ENCODE peak calls at places on chromosomes 12 and 14, in nine cellular contexts. P is Caco-2, I is lower leg skin, M is HFFc6, Y is A549, X is cardiac fibroblast, V is mammary epithelial cell, C is ovary, K is HCT116. Z is an unnamed sample.

GRCh38 chr12:112408621-112409020 is 784 bp downstream of the RPL6 start:
- DNase-seq in C (no peak), I (no peak), K (no peak), X (peak), P (no peak), Y (no peak), M (no peak), V (peak), Z (no peak)

GRCh38 chr12:120229071-120229582 is 28.2 kb upstream of the RPLP0 start:
- DNase-seq in V (peak), C (peak), M (no peak), K (no peak), I (no peak), Y (no peak), P (peak), X (no peak), Z (no peak)

GRCh38 chr12:82019533-82019932 is 260.4 kb upstream of the PPFIA2 start:
- DNase-seq in Y (no peak), K (no peak), I (no peak), C (no peak), P (no peak), M (no peak), X (peak), V (no peak), Z (no peak)

GRCh38 chr12:42360747-42361403 is 34.9 kb downstream of the PPHLN1 start:
- DNase-seq in Y (no peak), P (no peak), M (no peak), K (no peak), V (no peak), X (peak), I (no peak), C (no peak), Z (no peak)

GRCh38 chr14:90444077-90444696 is 47.4 kb downstream of the CALM1 start:
- DNase-seq in P (peak), C (no peak), I (peak), Y (no peak), K (no peak), X (peak), M (no peak), V (peak), Z (peak)

GRCh38 chr12:30529489-30530269 is 166.0 kb downstream of the IPO8 start:
- DNase-seq in V (no peak), P (no peak), C (no peak), Y (no peak), K (no peak), X (no peak), M (peak), I (no peak), Z (no peak)

GRCh38 chr12:124779161-124780141 is 84.2 kb downstream of the SCARB1 start:
- DNase-seq in P (no peak), K (no peak), V (no peak), C (no peak), Y (no peak), X (no peak), M (no peak), I (no peak), Z (no peak)

GRCh38 chr12:806116-806805 is 53.9 kb downstream of the WNK1 start:
- DNase-seq in I (no peak), V (no peak), Y (peak), P (no peak), X (no peak), M (no peak), K (no peak), C (no peak), Z (no peak)

GRCh38 chr14:67710209-67710608 is 8.5 kb downstream of the RDH12 start:
- DNase-seq in P (peak), C (no peak), M (no peak), Y (no peak), I (no peak), V (no peak), X (peak), K (peak), Z (no peak)

GRCh38 chr12:132162508-132163031 is 18.3 kb downstream of the NOC4L start:
- DNase-seq in M (peak), P (no peak), Y (no peak), X (peak), I (no peak), V (peak), K (no peak), C (no peak), Z (peak)

GRCh38 chr12:105257321-105257728 is 21.4 kb upstream of the APPL2 start:
- DNase-seq in I (no peak), C (no peak), V (peak), M (peak), Y (no peak), K (no peak), X (peak), P (no peak), Z (peak)

GRCh38 chr14:79204591-79204990 is 1006.7 kb downstream of the DIO2 start:
- DNase-seq in X (no peak), P (no peak), K (no peak), C (no peak), Y (no peak), V (no peak), I (no peak), M (no peak), Z (no peak)

GRCh38 chr12:19236656-19237055 is 107.1 kb downstream of the PLEKHA5 start:
- DNase-seq in K (no peak), M (no peak), Y (no peak), X (peak), P (no peak), C (no peak), V (peak), I (no peak), Z (no peak)

GRCh38 chr12:47991592-47991991 is 12.7 kb downstream of the COL2A1 start:
- DNase-seq in V (no peak), Y (no peak), P (no peak), C (peak), M (no peak), I (no peak), K (no peak), X (no peak), Z (no peak)

GRCh38 chr14:60151715-60152114 is 13.5 kb downstream of the DHRS7 start:
- DNase-seq in C (peak), M (peak), V (peak), K (no peak), I (peak), P (no peak), X (peak), Y (peak), Z (peak)

GRCh38 chr14:75859746-75860145 is 122.0 kb downstream of the TGFB3 start:
- DNase-seq in Y (no peak), X (no peak), K (no peak), P (no peak), C (no peak), I (no peak), V (no peak), M (no peak), Z (no peak)

GRCh38 chr12:15602051-15602672 is 187.0 kb downstream of the EPS8 start:
- DNase-seq in Y (no peak), M (peak), X (peak), P (no peak), K (no peak), V (no peak), I (no peak), C (no peak), Z (peak)

GRCh38 chr12:97541366-97541765 is 78.8 kb downstream of the RMST start:
- DNase-seq in Y (no peak), M (no peak), X (no peak), C (no peak), P (no peak), K (no peak), I (no peak), V (no peak), Z (no peak)

GRCh38 chr14:53542692-53543091 is 389.6 kb upstream of the DDHD1 start:
- DNase-seq in P (no peak), K (no peak), Y (no peak), M (peak), V (peak), X (peak), C (peak), I (no peak), Z (no peak)

GRCh38 chr12:63151061-63151897 is at the start of gene AVPR1A:
- DNase-seq in V (no peak), Y (peak), X (no peak), C (no peak), M (no peak), I (peak), K (no peak), P (no peak), Z (no peak)

GRCh38 chr14:58817846-58818245 is 180.1 kb downstream of the DACT1 start:
- DNase-seq in Y (no peak), M (no peak), V (peak), K (no peak), C (no peak), P (no peak), I (no peak), X (peak), Z (no peak)

GRCh38 chr14:105884808-105885281 is 358.5 kb downstream of the TMEM121 start:
- DNase-seq in I (no peak), P (no peak), X (no peak), K (no peak), V (no peak), M (no peak), C (peak), Y (no peak), Z (no peak)

GRCh38 chr14:56004807-56005579 is 113.2 kb upstream of the PELI2 start:
- DNase-seq in C (peak), Y (peak), K (no peak), M (peak), V (no peak), P (peak), X (peak), I (no peak), Z (peak)

GRCh38 chr12:117968826-117969659 is at the start of gene KSR2:
- DNase-seq in X (peak), I (no peak), Y (peak), M (no peak), C (no peak), P (peak), K (peak), V (peak), Z (no peak)

GRCh38 chr12:109387425-109388166 is 39.9 kb downstream of the MYO1H start:
- DNase-seq in C (no peak), P (peak), V (peak), M (peak), Y (peak), I (peak), X (peak), K (peak), Z (no peak)

GRCh38 chr12:123269395-123269892 is 2.2 kb downstream of the CDK2AP1 start:
- DNase-seq in M (peak), K (no peak), C (peak), I (no peak), X (peak), Y (no peak), P (no peak), V (peak), Z (no peak)

GRCh38 chr14:68688872-68689371 is 103.9 kb downstream of the ZFP36L1 start:
- DNase-seq in I (no peak), V (no peak), C (peak), M (peak), P (peak), X (peak), Y (no peak), K (no peak), Z (no peak)

GRCh38 chr14:44945264-44945663 is 16.5 kb downstream of the KLHL28 start:
- DNase-seq in I (no peak), K (no peak), C (no peak), M (peak), X (peak), V (no peak), P (no peak), Y (no peak), Z (no peak)

GRCh38 chr14:53953828-53954550 is 2.6 kb downstream of the BMP4 start:
- DNase-seq in I (peak), X (peak), P (peak), K (no peak), M (peak), Y (peak), C (peak), V (peak), Z (no peak)

GRCh38 chr14:104298458-104298857 is 160.1 kb downstream of the KIF26A start:
- DNase-seq in K (no peak), I (no peak), X (no peak), C (peak), V (no peak), M (no peak), P (no peak), Y (no peak), Z (no peak)

GRCh38 chr12:121778567-121779421 is 14.7 kb downstream of the RHOF start:
- DNase-seq in I (no peak), X (no peak), Y (no peak), C (no peak), M (no peak), K (no peak), V (no peak), P (no peak), Z (no peak)

GRCh38 chr12:55877824-55878223 is 35.1 kb upstream of the MMP19 start:
- DNase-seq in Y (no peak), M (no peak), P (no peak), V (no peak), C (no peak), I (no peak), X (no peak), K (no peak), Z (no peak)

GRCh38 chr14:68899033-68899603 is 80.0 kb downstream of the ACTN1 start:
- DNase-seq in X (no peak), Y (no peak), K (no peak), I (no peak), P (no peak), C (no peak), V (no peak), M (no peak), Z (no peak)

GRCh38 chr14:92553456-92553855 is 39.9 kb downstream of the RIN3 start:
- DNase-seq in I (no peak), K (no peak), V (no peak), M (peak), C (peak), Y (peak), X (peak), P (no peak), Z (no peak)

GRCh38 chr14:99944241-99944651 is 121.0 kb upstream of the EVL start:
- DNase-seq in I (no peak), V (no peak), C (no peak), X (no peak), M (no peak), Y (no peak), P (no peak), K (no peak), Z (no peak)

GRCh38 chr12:124592050-124592449 is 24.6 kb upstream of the NCOR2 start:
- DNase-seq in X (peak), M (peak), V (peak), Y (no peak), C (no peak), I (no peak), K (no peak), P (no peak), Z (no peak)

GRCh38 chr12:14618990-14619389 is 51.3 kb upstream of the PLBD1 start:
- DNase-seq in K (no peak), X (peak), V (peak), P (peak), M (no peak), C (no peak), I (no peak), Y (peak), Z (no peak)

GRCh38 chr14:94390372-94391086 is 2.1 kb upstream of the SERPINA1 start:
- DNase-seq in P (no peak), M (no peak), V (peak), Y (no peak), X (no peak), I (no peak), C (no peak), K (no peak), Z (no peak)

DNA sequence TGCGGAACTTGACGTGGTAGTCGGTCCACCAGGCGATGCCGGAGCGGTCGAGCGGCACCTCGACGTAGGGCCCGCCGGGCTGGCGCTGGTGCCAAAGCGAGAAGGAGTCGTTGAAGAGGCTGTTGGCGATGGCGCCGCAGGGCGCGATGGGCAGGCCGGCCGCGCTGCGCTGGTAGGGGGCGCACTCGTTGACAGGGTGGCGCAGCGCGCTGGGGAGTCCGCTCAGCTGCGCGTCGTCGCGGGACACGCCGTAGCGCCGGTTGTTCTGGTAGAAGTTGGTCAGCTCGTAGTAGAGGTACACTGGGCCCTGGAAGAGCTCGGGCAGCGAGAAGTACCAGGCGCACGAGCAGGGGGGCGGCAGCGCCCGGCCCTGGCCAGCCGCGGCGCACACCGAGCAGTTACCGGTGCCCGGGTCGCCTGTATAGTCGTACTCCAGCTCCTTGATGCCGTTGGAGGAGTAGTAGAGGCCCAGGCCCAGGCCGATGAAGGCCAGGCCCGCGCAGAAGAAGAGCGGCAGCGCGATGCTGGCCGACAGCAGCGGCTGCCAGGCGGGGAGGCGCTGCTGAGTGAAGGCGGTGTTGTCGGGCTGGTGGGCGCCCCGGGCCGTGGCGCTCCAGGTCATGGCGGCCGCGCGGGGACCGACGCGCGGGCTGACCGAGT is 482 bp downstream of the TMEM30B start:
- DNase-seq in P (peak), M (no peak), X (peak), K (no peak), C (peak), V (peak), I (peak), Y (peak), Z (no peak)
- TF ChIP-seq CTCF in P (peak), M (no peak), X (no peak), K (no peak), C (no peak), V (peak), I (no peak), Y (peak), Z (peak)

GRCh38 chr12:111171832-111172231 is 197.1 kb downstream of the PHETA1 start:
- DNase-seq in Y (no peak), V (no peak), P (no peak), K (no peak), M (no peak), I (no peak), X (no peak), C (no peak), Z (no peak)

GRCh38 chr12:111171334-111171733 is 197.6 kb downstream of the PHETA1 start:
- DNase-seq in M (no peak), P (no peak), K (no peak), Y (no peak), V (no peak), X (no peak), C (no peak), I (no peak), Z (no peak)

GRCh38 chr12:111175404-111175803 is 193.5 kb downstream of the PHETA1 start:
- DNase-seq in C (no peak), K (no peak), V (no peak), X (no peak), I (no peak), P (no peak), M (no peak), Y (no peak), Z (no peak)

GRCh38 chr12:111173391-111174282 is 195.3 kb downstream of the PHETA1 start:
- DNase-seq in X (no peak), P (no peak), V (no peak), C (no peak), Y (no peak), K (no peak), M (no peak), I (no peak), Z (no peak)

GRCh38 chr12:111174283-111175108 is 194.4 kb downstream of the PHETA1 start:
- DNase-seq in K (peak), Y (peak), X (peak), V (no peak), M (no peak), P (peak), C (no peak), I (no peak), Z (no peak)
- TF ChIP-seq CTCF in K (peak), Y (peak), X (peak), V (peak), M (peak), P (peak), C (no peak), I (no peak), Z (peak)

GRCh38 chr14:77190977-77191376 is 9.4 kb downstream of the TMEM63C start:
- DNase-seq in Y (no peak), V (no peak), K (no peak), C (no peak), M (no peak), P (no peak), I (no peak), X (no peak), Z (no peak)
- TF ChIP-seq CTCF in Y (no peak), V (no peak), K (peak), C (no peak), M (peak), P (no peak), I (no peak), X (no peak), Z (no peak)

DNA sequence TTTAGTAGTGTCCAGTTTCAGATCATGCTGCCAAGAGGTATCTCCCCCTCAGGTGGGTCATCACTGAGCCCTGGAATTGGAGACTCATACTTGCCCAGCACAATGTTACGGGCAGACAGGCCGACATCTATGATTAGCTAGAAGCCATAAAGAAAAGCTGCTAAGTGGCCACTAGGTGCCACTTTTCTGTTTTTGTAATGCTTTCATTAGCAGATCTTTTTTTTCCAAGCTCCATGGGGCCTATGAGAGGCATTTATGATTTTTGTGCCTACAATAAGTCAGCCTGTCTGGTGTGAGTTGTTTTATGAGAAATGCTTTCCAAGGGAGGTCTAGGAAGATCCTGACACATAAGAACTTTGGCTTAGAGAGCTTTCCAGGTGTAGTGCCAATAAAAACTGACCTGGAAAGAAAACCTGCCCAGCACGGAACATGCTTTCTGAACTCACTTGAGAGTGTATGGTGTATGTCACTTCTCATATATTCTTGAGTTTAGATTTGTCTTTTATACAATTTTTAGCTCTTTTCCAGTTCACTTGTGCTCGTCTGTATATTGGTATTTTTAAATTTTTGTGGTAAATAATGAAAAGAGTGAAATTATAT is 21.8 kb upstream of the SMCO2 start:
- DNase-seq in C (peak), I (no peak), P (peak), X (peak), M (peak), Y (peak), V (peak), K (peak), Z (peak)
- TF ChIP-seq CTCF in C (peak), I (no peak), P (peak), X (peak), M (peak), Y (peak), V (peak), K (peak), Z (peak)

DNA sequence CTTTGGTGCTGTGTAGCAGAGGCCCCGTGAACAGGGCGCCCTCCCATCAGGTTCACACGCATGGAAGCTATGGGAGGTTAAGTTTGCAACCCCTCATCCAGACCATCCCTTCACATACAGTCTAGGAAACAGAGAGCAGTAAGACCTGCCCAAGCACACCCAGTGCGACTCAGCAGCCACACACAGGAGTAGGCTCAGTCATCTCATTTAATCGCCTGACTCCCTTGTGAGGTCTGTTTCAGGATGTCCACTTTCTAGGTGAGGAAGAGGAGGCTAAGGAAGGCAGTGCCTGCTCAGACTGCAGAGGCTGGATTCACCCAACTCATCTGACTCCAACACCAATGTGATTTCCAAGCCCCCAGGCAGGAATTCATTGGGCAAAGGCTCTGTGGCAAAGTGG is 11.9 kb downstream of the BDKRB1 start:
- DNase-seq in I (no peak), P (no peak), V (peak), X (no peak), C (no peak), M (no peak), Y (no peak), K (no peak), Z (no peak)
- TF ChIP-seq CTCF in I (no peak), P (no peak), V (no peak), X (no peak), C (no peak), M (no peak), Y (no peak), K (no peak), Z (no peak)

GRCh38 chr12:65022441-65022840 is 98.7 kb downstream of the WIF1 start:
- DNase-seq in Y (no peak), X (no peak), C (no peak), P (peak), V (no peak), K (no peak), M (no peak), I (no peak), Z (no peak)
- TF ChIP-seq CTCF in Y (no peak), X (no peak), C (no peak), P (no peak), V (no peak), K (no peak), M (no peak), I (no peak), Z (no peak)